ENCODE peak calls at places on chromosomes 12 and 14, in eight cellular contexts. W is stimulated activated CD4-positive, alpha-beta T cell treated with anti-CD3 and anti-CD28 coated beads, Interleukin-2, amount 100 ng/mL, for 24 hours; Z is activated CD4-positive, alpha-beta T cell treated with anti-CD3 and anti-CD28 coated beads for 1 hour; N is neural crest cell; E is left cardiac atrium; K is NCI-H1105; Q is D721Med; T is nephron progenitor cell. S is an unnamed sample.
A peak's percentile ranks its signal among the peaks of the same experiment; 100 is the strongest.

GRCh38 chr14:91127411-91127810 is 13.5 kb downstream of the DGLUCY start:
- DNase-seq in W (no peak), Z (no peak), N (no peak), E (peak; percentile 60), K (no peak), Q (no peak), T (no peak), S (no peak)

GRCh38 chr12:74021937-74022336 is 515.7 kb upstream of the ATXN7L3B start:
- DNase-seq in W (no peak), Z (no peak), N (peak; percentile 61), E (peak; percentile 50), K (peak; percentile 33), Q (no peak), T (peak; percentile 74), S (no peak)

GRCh38 chr12:2453076-2453806 is 341.5 kb upstream of the FKBP4 start:
- DNase-seq in W (no peak), Z (no peak), N (no peak), E (no peak), K (no peak), Q (peak; percentile 55), T (no peak), S (no peak)

GRCh38 chr12:26368331-26368730 is 173.0 kb downstream of the SSPN start:
- DNase-seq in W (no peak), Z (no peak), N (no peak), E (no peak), K (no peak), Q (no peak), T (no peak), S (no peak)

GRCh38 chr12:104050436-104050835 is 449 bp upstream of the GLT8D2 start:
- DNase-seq in W (no peak), Z (no peak), N (no peak), E (no peak), K (no peak), Q (no peak), T (no peak), S (no peak)

GRCh38 chr14:71163050-71163841 is 256.0 kb downstream of the PCNX1 start:
- DNase-seq in W (no peak), Z (no peak), N (no peak), E (no peak), K (no peak), Q (no peak), T (no peak), S (no peak)

GRCh38 chr14:23551266-23552028 is at the start of gene ZFHX2:
- DNase-seq in W (peak; percentile 84), Z (peak; percentile 64), N (peak; percentile 83), E (peak; percentile 87), K (peak; percentile 90), Q (peak; percentile 92), T (peak; percentile 88), S (peak; percentile 49)

GRCh38 chr14:72451081-72451972 is 442.6 kb downstream of the DPF3 start:
- DNase-seq in W (peak; percentile 38), Z (no peak), N (no peak), E (no peak), K (peak; percentile 10), Q (no peak), T (peak; percentile 22), S (no peak)

GRCh38 chr14:47277703-47278102 is 397.7 kb downstream of the MDGA2 start:
- DNase-seq in W (no peak), Z (no peak), N (no peak), E (no peak), K (no peak), Q (no peak), T (no peak), S (no peak)

GRCh38 chr14:70714055-70714550 is 72.4 kb downstream of the TTC9 start:
- DNase-seq in W (peak; percentile 62), Z (peak; percentile 8), N (peak; percentile 67), E (peak; percentile 49), K (peak; percentile 68), Q (peak; percentile 28), T (peak; percentile 66), S (peak; percentile 63)

GRCh38 chr14:95993768-95994592 is 45.2 kb upstream of the C14orf132 start:
- DNase-seq in W (peak; percentile 30), Z (no peak), N (peak; percentile 25), E (no peak), K (peak; percentile 47), Q (peak; percentile 24), T (peak; percentile 42), S (peak; percentile 53)

GRCh38 chr12:99250091-99250490 is 397.5 kb upstream of the GARIN6 start:
- DNase-seq in W (no peak), Z (no peak), N (no peak), E (no peak), K (no peak), Q (no peak), T (no peak), S (no peak)

GRCh38 chr12:11134300-11134699 is at the start of gene TAS2R30:
- DNase-seq in W (no peak), Z (no peak), N (no peak), E (no peak), K (no peak), Q (no peak), T (no peak), S (no peak)

GRCh38 chr12:49428652-49429549 is 61.6 kb downstream of the SPATS2 start:
- DNase-seq in W (no peak), Z (no peak), N (no peak), E (no peak), K (no peak), Q (no peak), T (no peak), S (peak; percentile 86)

GRCh38 chr12:91023326-91024004 is 18.7 kb upstream of the EPYC start:
- DNase-seq in W (no peak), Z (no peak), N (no peak), E (no peak), K (no peak), Q (no peak), T (no peak), S (peak; percentile 90)

GRCh38 chr14:49679271-49679670 is 8.7 kb downstream of the POLE2 start:
- DNase-seq in W (no peak), Z (no peak), N (no peak), E (no peak), K (no peak), Q (no peak), T (no peak), S (peak; percentile 30)

GRCh38 chr12:77537648-77538047 is 293.0 kb upstream of the NAV3 start:
- DNase-seq in W (no peak), Z (no peak), N (no peak), E (no peak), K (no peak), Q (no peak), T (no peak), S (no peak)

GRCh38 chr12:32379667-32380066 is 19.7 kb upstream of the FGD4 start:
- DNase-seq in W (no peak), Z (no peak), N (no peak), E (no peak), K (no peak), Q (no peak), T (no peak), S (no peak)

GRCh38 chr14:96060161-96060933 is 21.2 kb downstream of the C14orf132 start:
- DNase-seq in W (no peak), Z (no peak), N (no peak), E (no peak), K (no peak), Q (no peak), T (no peak), S (no peak)

GRCh38 chr12:52023182-52023975 is 16.6 kb downstream of the TAMALIN start:
- DNase-seq in W (peak; percentile 95), Z (peak; percentile 85), N (peak; percentile 92), E (peak; percentile 92), K (peak; percentile 34), Q (peak; percentile 97), T (peak; percentile 97), S (peak; percentile 56)

GRCh38 chr12:91952916-91953315 is 192.7 kb downstream of the BTG1 start:
- DNase-seq in W (no peak), Z (no peak), N (no peak), E (no peak), K (no peak), Q (no peak), T (no peak), S (no peak)

GRCh38 chr12:116182359-116183063 is 95.0 kb downstream of the MED13L start:
- DNase-seq in W (no peak), Z (no peak), N (no peak), E (no peak), K (no peak), Q (no peak), T (no peak), S (no peak)

GRCh38 chr14:89748004-89748403 is 206.5 kb downstream of the EFCAB11 start:
- DNase-seq in W (peak; percentile 28), Z (no peak), N (no peak), E (no peak), K (no peak), Q (no peak), T (no peak), S (peak; percentile 85)

GRCh38 chr14:72943876-72944430 is 17.7 kb downstream of the DCAF4 start:
- DNase-seq in W (no peak), Z (no peak), N (no peak), E (no peak), K (no peak), Q (no peak), T (no peak), S (no peak)

GRCh38 chr12:70549340-70550179 is 87.7 kb downstream of the PTPRB start:
- DNase-seq in W (no peak), Z (no peak), N (no peak), E (no peak), K (no peak), Q (no peak), T (no peak), S (no peak)

GRCh38 chr12:62588916-62589315 is 122.3 kb downstream of the MON2 start:
- DNase-seq in W (no peak), Z (no peak), N (no peak), E (no peak), K (no peak), Q (no peak), T (no peak), S (peak; percentile 45)

GRCh38 chr12:15996254-15996653 is 85.1 kb downstream of the DERA start:
- DNase-seq in W (no peak), Z (no peak), N (no peak), E (peak; percentile 32), K (peak; percentile 13), Q (no peak), T (no peak), S (peak; percentile 41)

GRCh38 chr14:30427846-30428245 is 131.1 kb upstream of the G2E3 start:
- DNase-seq in W (no peak), Z (no peak), N (no peak), E (no peak), K (no peak), Q (no peak), T (no peak), S (no peak)

GRCh38 chr12:57902371-57903042 is 38.9 kb upstream of the ATP23 start:
- DNase-seq in W (no peak), Z (no peak), N (no peak), E (no peak), K (no peak), Q (no peak), T (no peak), S (peak; percentile 45)

GRCh38 chr12:23055004-23055403 is 430.0 kb downstream of the ETNK1 start:
- DNase-seq in W (no peak), Z (no peak), N (peak; percentile 6), E (no peak), K (peak; percentile 18), Q (no peak), T (peak; percentile 17), S (peak; percentile 7)

GRCh38 chr12:3833670-3834310 is 39.4 kb downstream of the PARP11 start:
- DNase-seq in W (no peak), Z (no peak), N (no peak), E (no peak), K (no peak), Q (no peak), T (no peak), S (no peak)

GRCh38 chr14:97523936-97524335 is 726.8 kb downstream of the VRK1 start:
- DNase-seq in W (no peak), Z (no peak), N (no peak), E (no peak), K (no peak), Q (no peak), T (no peak), S (no peak)

GRCh38 chr12:49644620-49644994 is 21.2 kb downstream of the PRPF40B start:
- DNase-seq in W (peak; percentile 84), Z (peak; percentile 77), N (peak; percentile 75), E (peak; percentile 84), K (peak; percentile 28), Q (peak; percentile 95), T (peak; percentile 77), S (peak; percentile 75)

GRCh38 chr14:35578135-35578534 is 44.2 kb downstream of the INSM2 start:
- DNase-seq in W (no peak), Z (no peak), N (no peak), E (no peak), K (no peak), Q (no peak), T (no peak), S (no peak)